ENCODE peak calls at places on chromosome 15, in seven cellular contexts. One of them, this sample, is unnamed.

GRCh38 chr15:75452968-75453702 is 1.6 kb upstream of the SIN3A start:
- DNase-seq in stomach: peak; percentile 38
- DNase-seq in heart left ventricle: peak; percentile 36
- DNase-seq in tibial artery: peak; percentile 55
- DNase-seq in cardiac muscle cell: peak; percentile 68
- DNase-seq in A673: peak; percentile 72
- DNase-seq in ovary: peak; percentile 74
- DNase-seq in this sample: peak; percentile 45

GRCh38 chr15:71301958-71302621 is 186.8 kb downstream of the THSD4 start:
- DNase-seq in stomach: no peak
- DNase-seq in heart left ventricle: no peak
- DNase-seq in tibial artery: no peak
- DNase-seq in cardiac muscle cell: peak; percentile 11
- DNase-seq in A673: no peak
- DNase-seq in ovary: no peak
- DNase-seq in this sample: no peak

GRCh38 chr15:93497256-93497655 is 408.2 kb upstream of the RGMA start:
- DNase-seq in stomach: no peak
- DNase-seq in heart left ventricle: no peak
- DNase-seq in tibial artery: no peak
- DNase-seq in cardiac muscle cell: no peak
- DNase-seq in A673: peak; percentile 14
- DNase-seq in ovary: no peak
- DNase-seq in this sample: no peak

GRCh38 chr15:64507293-64507802 is 47.0 kb downstream of the ZNF609 start:
- DNase-seq in stomach: peak; percentile 84
- DNase-seq in heart left ventricle: peak; percentile 70
- DNase-seq in tibial artery: peak; percentile 77
- DNase-seq in cardiac muscle cell: peak; percentile 94
- DNase-seq in A673: peak; percentile 37
- DNase-seq in ovary: peak; percentile 82
- DNase-seq in this sample: peak; percentile 78

GRCh38 chr15:84079885-84080777 is 155.4 kb upstream of the GOLGA6L4 start:
- DNase-seq in stomach: peak; percentile 26
- DNase-seq in heart left ventricle: no peak
- DNase-seq in tibial artery: peak; percentile 22
- DNase-seq in cardiac muscle cell: peak; percentile 70
- DNase-seq in A673: no peak
- DNase-seq in ovary: peak; percentile 19
- DNase-seq in this sample: peak; percentile 19

GRCh38 chr15:74314897-74315438 is 52.5 kb downstream of the CYP11A1 start:
- DNase-seq in stomach: no peak
- DNase-seq in heart left ventricle: no peak
- DNase-seq in tibial artery: no peak
- DNase-seq in cardiac muscle cell: no peak
- DNase-seq in A673: no peak
- DNase-seq in ovary: no peak
- DNase-seq in this sample: no peak

GRCh38 chr15:38073278-38073930 is 139.0 kb downstream of the TMCO5A start:
- DNase-seq in stomach: no peak
- DNase-seq in heart left ventricle: peak; percentile 47
- DNase-seq in tibial artery: no peak
- DNase-seq in cardiac muscle cell: peak; percentile 34
- DNase-seq in A673: no peak
- DNase-seq in ovary: no peak
- DNase-seq in this sample: no peak

GRCh38 chr15:100727291-100727851 is 125.0 kb downstream of the ASB7 start:
- DNase-seq in stomach: no peak
- DNase-seq in heart left ventricle: peak; percentile 4
- DNase-seq in tibial artery: no peak
- DNase-seq in cardiac muscle cell: no peak
- DNase-seq in A673: no peak
- DNase-seq in ovary: no peak
- DNase-seq in this sample: no peak

GRCh38 chr15:67018451-67018850 is 47.0 kb upstream of the SMAD3 start:
- DNase-seq in stomach: no peak
- DNase-seq in heart left ventricle: no peak
- DNase-seq in tibial artery: no peak
- DNase-seq in cardiac muscle cell: no peak
- DNase-seq in A673: no peak
- DNase-seq in ovary: no peak
- DNase-seq in this sample: no peak

GRCh38 chr15:57090460-57090859 is 172.0 kb downstream of the TCF12 start:
- DNase-seq in stomach: no peak
- DNase-seq in heart left ventricle: no peak
- DNase-seq in tibial artery: no peak
- DNase-seq in cardiac muscle cell: peak; percentile 47
- DNase-seq in A673: peak; percentile 87
- DNase-seq in ovary: no peak
- DNase-seq in this sample: no peak

GRCh38 chr15:87631775-87632174 is 624.8 kb downstream of the NTRK3 start:
- DNase-seq in stomach: no peak
- DNase-seq in heart left ventricle: no peak
- DNase-seq in tibial artery: no peak
- DNase-seq in cardiac muscle cell: no peak
- DNase-seq in A673: no peak
- DNase-seq in ovary: no peak
- DNase-seq in this sample: no peak

GRCh38 chr15:95018888-95019545 is 787.7 kb downstream of the MCTP2 start:
- DNase-seq in stomach: no peak
- DNase-seq in heart left ventricle: no peak
- DNase-seq in tibial artery: no peak
- DNase-seq in cardiac muscle cell: no peak
- DNase-seq in A673: no peak
- DNase-seq in ovary: no peak
- DNase-seq in this sample: no peak

GRCh38 chr15:47184003-47184404 is 533.3 kb upstream of the SEMA6D start:
- DNase-seq in stomach: no peak
- DNase-seq in heart left ventricle: no peak
- DNase-seq in tibial artery: no peak
- DNase-seq in cardiac muscle cell: peak; percentile 67
- DNase-seq in A673: peak; percentile 75
- DNase-seq in ovary: no peak
- DNase-seq in this sample: peak; percentile 5

GRCh38 chr15:101168463-101168824 is 83.4 kb downstream of the CHSY1 start:
- DNase-seq in stomach: peak; percentile 45
- DNase-seq in heart left ventricle: no peak
- DNase-seq in tibial artery: peak; percentile 66
- DNase-seq in cardiac muscle cell: no peak
- DNase-seq in A673: no peak
- DNase-seq in ovary: no peak
- DNase-seq in this sample: no peak

GRCh38 chr15:38154255-38154654 is 98.4 kb upstream of the SPRED1 start:
- DNase-seq in stomach: no peak
- DNase-seq in heart left ventricle: no peak
- DNase-seq in tibial artery: no peak
- DNase-seq in cardiac muscle cell: no peak
- DNase-seq in A673: no peak
- DNase-seq in ovary: no peak
- DNase-seq in this sample: no peak

GRCh38 chr15:92429378-92430066 is 35.8 kb downstream of the ST8SIA2 start:
- DNase-seq in stomach: no peak
- DNase-seq in heart left ventricle: no peak
- DNase-seq in tibial artery: no peak
- DNase-seq in cardiac muscle cell: no peak
- DNase-seq in A673: peak; percentile 52
- DNase-seq in ovary: no peak
- DNase-seq in this sample: no peak

GRCh38 chr15:52068004-52068403 is 44.6 kb downstream of the BCL2L10 start:
- DNase-seq in stomach: no peak
- DNase-seq in heart left ventricle: no peak
- DNase-seq in tibial artery: no peak
- DNase-seq in cardiac muscle cell: no peak
- DNase-seq in A673: no peak
- DNase-seq in ovary: no peak
- DNase-seq in this sample: no peak

GRCh38 chr15:31471731-31472430 is 145.2 kb downstream of the KLF13 start:
- DNase-seq in stomach: no peak
- DNase-seq in heart left ventricle: no peak
- DNase-seq in tibial artery: no peak
- DNase-seq in cardiac muscle cell: no peak
- DNase-seq in A673: no peak
- DNase-seq in ovary: no peak
- DNase-seq in this sample: no peak

GRCh38 chr15:62363913-62364312 is 198.8 kb upstream of the C2CD4B start:
- DNase-seq in stomach: no peak
- DNase-seq in heart left ventricle: no peak
- DNase-seq in tibial artery: no peak
- DNase-seq in cardiac muscle cell: no peak
- DNase-seq in A673: no peak
- DNase-seq in ovary: no peak
- DNase-seq in this sample: no peak

GRCh38 chr15:25245801-25246622 is 192.8 kb downstream of the UBE3A start:
- DNase-seq in stomach: no peak
- DNase-seq in heart left ventricle: peak; percentile 2
- DNase-seq in tibial artery: no peak
- DNase-seq in cardiac muscle cell: no peak
- DNase-seq in A673: no peak
- DNase-seq in ovary: peak; percentile 9
- DNase-seq in this sample: no peak
- H3K9me3 ChIP-seq in stomach: peaks cover 61% of the 10 kb centered on the region
- H3K9me3 ChIP-seq in heart left ventricle: no peaks in the 10 kb centered on the region
- H3K9me3 ChIP-seq in tibial artery: peaks cover 76% of the 10 kb centered on the region
- H3K9me3 ChIP-seq in cardiac muscle cell: no peaks in the 10 kb centered on the region
- H3K9me3 ChIP-seq in A673: peaks cover 40% of the 10 kb centered on the region
- H3K9me3 ChIP-seq in ovary: no peaks in the 10 kb centered on the region
- H3K9me3 ChIP-seq in this sample: no peaks in the 10 kb centered on the region

GRCh38 chr15:40443255-40443654 is 2.5 kb downstream of the BAHD1 start:
- DNase-seq in stomach: no peak
- DNase-seq in heart left ventricle: no peak
- DNase-seq in tibial artery: no peak
- DNase-seq in cardiac muscle cell: no peak
- DNase-seq in A673: no peak
- DNase-seq in ovary: no peak
- DNase-seq in this sample: no peak

GRCh38 chr15:40440300-40441011 is at the start of gene BAHD1:
- DNase-seq in stomach: peak; percentile 96
- DNase-seq in heart left ventricle: peak; percentile 98
- DNase-seq in tibial artery: peak; percentile 95
- DNase-seq in cardiac muscle cell: peak; percentile 97
- DNase-seq in A673: peak; percentile 98
- DNase-seq in ovary: peak; percentile 99
- DNase-seq in this sample: peak; percentile 98

GRCh38 chr15:40441012-40441735 is 421 bp downstream of the BAHD1 start:
- DNase-seq in stomach: no peak
- DNase-seq in heart left ventricle: no peak
- DNase-seq in tibial artery: no peak
- DNase-seq in cardiac muscle cell: peak; percentile 53
- DNase-seq in A673: no peak
- DNase-seq in ovary: no peak
- DNase-seq in this sample: peak; percentile 44

GRCh38 chr15:40443846-40444245 is 3.1 kb downstream of the BAHD1 start:
- DNase-seq in stomach: no peak
- DNase-seq in heart left ventricle: no peak
- DNase-seq in tibial artery: no peak
- DNase-seq in cardiac muscle cell: no peak
- DNase-seq in A673: no peak
- DNase-seq in ovary: no peak
- DNase-seq in this sample: no peak

DNA sequence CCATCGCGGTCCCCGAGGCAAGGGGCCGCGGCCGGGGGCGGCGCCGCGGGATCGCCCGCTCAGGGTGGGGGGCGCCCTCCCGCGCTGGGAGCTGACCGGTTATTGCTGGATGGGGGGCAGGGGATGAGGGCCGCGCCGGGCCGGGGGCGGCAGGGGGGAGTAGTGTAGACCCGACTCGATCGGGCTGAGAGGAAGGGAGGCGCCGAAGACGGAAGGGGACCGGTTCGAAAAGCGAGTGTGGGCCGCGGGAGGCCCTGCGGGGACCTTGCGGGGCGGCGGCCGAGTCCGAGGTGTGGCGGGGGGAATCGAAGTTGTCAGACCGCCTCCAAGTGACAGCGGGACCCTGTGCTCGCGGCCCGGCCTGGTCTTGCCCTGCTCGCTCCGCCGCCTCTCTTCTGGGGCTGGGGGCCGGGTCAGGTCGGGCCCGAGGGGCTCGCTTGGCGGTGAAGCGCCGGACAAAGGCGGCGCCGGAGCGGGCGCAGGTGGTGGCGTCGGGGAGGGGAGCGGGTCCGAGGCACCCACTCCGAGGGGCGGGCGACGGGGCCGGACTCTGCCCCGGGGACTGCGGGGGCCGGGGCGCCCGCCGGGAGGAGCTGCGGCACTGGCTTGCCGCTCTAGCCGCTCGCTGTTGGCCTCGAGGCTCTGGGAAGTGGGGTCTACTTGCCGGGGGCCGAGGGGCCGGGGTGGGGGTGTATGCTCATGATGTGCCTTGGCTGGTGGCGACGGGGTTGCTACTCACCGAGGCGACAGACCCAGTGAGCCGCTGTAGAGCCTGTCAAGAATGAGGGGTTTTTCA is 1.2 kb downstream of the BAHD1 start:
- DNase-seq in stomach: no peak
- DNase-seq in heart left ventricle: no peak
- DNase-seq in tibial artery: no peak
- DNase-seq in cardiac muscle cell: peak; percentile 59
- DNase-seq in A673: no peak
- DNase-seq in ovary: peak; percentile 63
- DNase-seq in this sample: no peak
- TF ChIP-seq CTCF in stomach: no peak
- TF ChIP-seq CTCF in heart left ventricle: peak; percentile 20
- TF ChIP-seq CTCF in tibial artery: no peak
- TF ChIP-seq CTCF in cardiac muscle cell: no peak
- TF ChIP-seq CTCF in A673: no peak
- TF ChIP-seq CTCF in ovary: no peak
- TF ChIP-seq CTCF in this sample: peak; percentile 52

DNA sequence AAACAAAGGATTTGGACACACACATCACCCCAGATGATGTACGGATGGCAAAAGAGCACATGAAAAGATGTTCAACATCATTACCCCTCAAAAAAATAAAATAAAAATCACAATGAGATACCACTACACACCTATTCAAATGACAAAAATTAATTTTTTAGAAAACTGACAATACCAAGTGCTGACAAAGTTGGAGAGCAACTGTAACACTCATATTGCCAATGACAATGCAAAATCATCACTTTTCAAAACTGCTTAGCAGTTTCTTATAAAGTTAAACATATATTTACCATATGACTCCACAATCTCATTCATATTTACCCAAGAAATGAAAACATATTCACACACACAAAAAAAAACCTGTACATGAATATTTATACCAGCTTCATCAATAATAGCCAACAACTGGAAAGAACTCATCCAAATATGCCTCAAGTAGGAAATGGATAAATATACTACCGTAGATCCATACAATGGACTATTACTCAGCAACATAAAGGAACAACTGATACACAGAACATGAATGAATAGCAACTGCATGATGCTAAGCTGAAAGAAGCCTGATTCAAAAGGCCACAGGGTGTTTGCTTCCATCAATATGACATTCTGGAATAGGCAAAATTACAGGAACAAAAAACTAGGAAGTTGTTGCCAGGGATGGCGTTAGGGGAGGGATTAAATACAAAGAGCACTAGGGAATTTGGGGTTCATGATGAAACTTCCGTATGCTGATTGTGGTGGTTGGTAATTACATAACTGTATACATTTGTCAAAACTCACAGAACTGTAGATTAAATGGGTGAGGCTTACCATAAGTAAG is 1.3 kb downstream of the FSIP1 start:
- DNase-seq in stomach: no peak
- DNase-seq in heart left ventricle: no peak
- DNase-seq in tibial artery: no peak
- DNase-seq in cardiac muscle cell: no peak
- DNase-seq in A673: no peak
- DNase-seq in ovary: no peak
- DNase-seq in this sample: no peak
- H3K4me3 ChIP-seq in stomach: no peak overlapping the region
- H3K4me3 ChIP-seq in heart left ventricle: peak overlapping the region; percentile 70
- H3K4me3 ChIP-seq in tibial artery: no peak overlapping the region
- H3K4me3 ChIP-seq in cardiac muscle cell: no peak overlapping the region
- H3K4me3 ChIP-seq in A673: no peak overlapping the region
- H3K4me3 ChIP-seq in ovary: no peak overlapping the region
- H3K4me3 ChIP-seq in this sample: no peak overlapping the region

GRCh38 chr15:25242957-25243799 is 195.6 kb downstream of the UBE3A start:
- DNase-seq in stomach: peak; percentile 17
- DNase-seq in heart left ventricle: no peak
- DNase-seq in tibial artery: peak; percentile 12
- DNase-seq in cardiac muscle cell: no peak
- DNase-seq in A673: no peak
- DNase-seq in ovary: peak; percentile 4
- DNase-seq in this sample: no peak
- H3K9me3 ChIP-seq in stomach: peaks cover 50% of the 10 kb centered on the region
- H3K9me3 ChIP-seq in heart left ventricle: no peaks in the 10 kb centered on the region
- H3K9me3 ChIP-seq in tibial artery: peaks cover 79% of the 10 kb centered on the region
- H3K9me3 ChIP-seq in cardiac muscle cell: no peaks in the 10 kb centered on the region
- H3K9me3 ChIP-seq in A673: peaks cover 35% of the 10 kb centered on the region
- H3K9me3 ChIP-seq in ovary: no peaks in the 10 kb centered on the region
- H3K9me3 ChIP-seq in this sample: no peaks in the 10 kb centered on the region

This sample was measured in heart right ventricle.